ENCODE peak calls at places on chromosome 15, in six cellular contexts. K is stromal cell of bone marrow; Y is iris pigment epithelial cell; U is activated T-cell treated with anti-CD3 and anti-CD28 coated beads, Interleukin-2, amount 50 U/mL, for 48 hours; R is NCI-H774; P is COR-L47. I is an unnamed sample.
A peak's percentile ranks its signal among the peaks of the same experiment; 100 is the strongest.

GRCh38 chr15:60179786-60180391 is 175.8 kb downstream of the FOXB1 start:
- DNase-seq in K (peak; percentile 23), Y (peak; percentile 59), R (no peak), U (no peak), P (peak; percentile 29), I (no peak)

GRCh38 chr15:66760358-66760967 is 58.4 kb downstream of the SMAD6 start:
- DNase-seq in K (no peak), Y (no peak), R (no peak), P (no peak), U (no peak), I (no peak)

GRCh38 chr15:58398643-58399042 is 33.1 kb upstream of the LIPC start:
- DNase-seq in R (no peak), Y (no peak), K (no peak), U (no peak), P (no peak), I (no peak)

GRCh38 chr15:48644827-48645557 is 517 bp downstream of the FBN1 start:
- DNase-seq in K (no peak), U (peak; percentile 34), R (no peak), P (peak; percentile 18), Y (peak; percentile 62), I (peak; percentile 75)

GRCh38 chr15:66721501-66721937 is 19.5 kb downstream of the SMAD6 start:
- DNase-seq in U (no peak), P (no peak), K (no peak), R (no peak), Y (peak; percentile 63), I (peak; percentile 70)

GRCh38 chr15:63287109-63287508 is 9.7 kb downstream of the APH1B start:
- DNase-seq in U (no peak), Y (peak; percentile 25), P (no peak), R (no peak), K (no peak), I (no peak)

GRCh38 chr15:72472907-72473669 is 1.0 kb upstream of the ARIH1 start:
- DNase-seq in K (no peak), R (no peak), U (no peak), P (no peak), Y (peak; percentile 41), I (peak; percentile 75)

GRCh38 chr15:98440917-98441316 is 207.4 kb upstream of the IGF1R start:
- DNase-seq in K (no peak), R (no peak), P (no peak), Y (no peak), U (no peak), I (no peak)

GRCh38 chr15:71532994-71533393 is 277.4 kb upstream of the NR2E3 start:
- DNase-seq in R (peak; percentile 14), P (peak; percentile 22), K (no peak), Y (peak; percentile 56), U (no peak), I (no peak)

GRCh38 chr15:86375733-86376132 is 296.1 kb downstream of the AGBL1 start:
- DNase-seq in Y (no peak), R (no peak), K (no peak), P (no peak), U (no peak), I (no peak)

GRCh38 chr15:27408428-27408827 is 437.4 kb downstream of the GABRG3 start:
- DNase-seq in U (no peak), P (peak; percentile 10), Y (no peak), R (no peak), K (no peak), I (no peak)

GRCh38 chr15:83379574-83379973 is 67.6 kb upstream of the SH3GL3 start:
- DNase-seq in K (no peak), U (no peak), R (no peak), P (no peak), Y (no peak), I (peak; percentile 89)

GRCh38 chr15:27358751-27359434 is 387.9 kb downstream of the GABRG3 start:
- DNase-seq in U (peak; percentile 23), K (no peak), R (peak; percentile 4), Y (no peak), P (no peak), I (no peak)

GRCh38 chr15:55774113-55774970 is 31.4 kb upstream of the PRTG start:
- DNase-seq in Y (peak; percentile 27), U (peak; percentile 73), K (no peak), R (no peak), P (no peak), I (peak; percentile 81)

GRCh38 chr15:33852094-33852493 is 116.2 kb upstream of the CHRM5 start:
- DNase-seq in U (no peak), Y (peak; percentile 31), R (no peak), K (no peak), P (no peak), I (peak; percentile 83)

GRCh38 chr15:96273317-96274086 is 57.0 kb upstream of the NR2F2 start:
- DNase-seq in P (no peak), K (peak; percentile 80), Y (peak; percentile 98), U (peak; percentile 42), R (no peak), I (no peak)

GRCh38 chr15:100770781-100771584 is 108.6 kb upstream of the ALDH1A3 start:
- DNase-seq in P (no peak), R (no peak), Y (no peak), K (no peak), U (no peak), I (peak; percentile 68)

GRCh38 chr15:101499863-101500713 is 10.6 kb upstream of the PCSK6 start:
- DNase-seq in Y (no peak), R (peak; percentile 15), U (peak; percentile 25), K (no peak), P (no peak), I (no peak)

GRCh38 chr15:36951747-36952247 is 148.6 kb downstream of the MEIS2 start:
- DNase-seq in Y (peak; percentile 11), R (peak; percentile 64), U (no peak), P (peak; percentile 21), K (peak; percentile 34), I (no peak)

GRCh38 chr15:29107971-29108645 is 161.5 kb downstream of the NSMCE3 start:
- DNase-seq in U (no peak), K (no peak), R (no peak), P (no peak), Y (no peak), I (peak; percentile 77)